ENCODE peak calls at places on chromosome 4, in nine cellular contexts. B is activated B cell treated with CpG ODN at 0.5 μM for 24 hours; H is endodermal cell; N is IMR-90; R is GM12865; L is CD4-positive, alpha-beta T cell; J is A549; I is psoas muscle; O is AG10803. U is an unnamed sample.

GRCh38 chr4:139603576-139604387 is 47.8 kb upstream of the SETD7 start:
- DNase-seq in B (no peak), H (peak), N (peak), R (peak), L (no peak), J (peak), I (no peak), O (peak), U (no peak)

GRCh38 chr4:2292679-2293108 is 30.8 kb upstream of the MXD4 start:
- DNase-seq in B (no peak), H (no peak), N (peak), R (no peak), L (no peak), J (no peak), I (no peak), O (peak), U (no peak)

GRCh38 chr4:80221161-80221560 is 23.9 kb downstream of the PRDM8 start:
- DNase-seq in B (no peak), H (no peak), N (peak), R (no peak), L (no peak), J (no peak), I (no peak), O (peak), U (no peak)

GRCh38 chr4:33649015-33649414 is 2595.3 kb downstream of the ARAP2 start:
- DNase-seq in B (no peak), H (peak), N (peak), R (no peak), L (no peak), J (no peak), I (no peak), O (peak), U (peak)

GRCh38 chr4:85734446-85734845 is 259.5 kb downstream of the ARHGAP24 start:
- DNase-seq in B (no peak), H (no peak), N (no peak), R (no peak), L (no peak), J (no peak), I (no peak), O (no peak), U (no peak)

GRCh38 chr4:74013269-74013668 is 14.8 kb upstream of the CXCL5 start:
- DNase-seq in B (no peak), H (no peak), N (no peak), R (no peak), L (no peak), J (no peak), I (no peak), O (no peak), U (no peak)

GRCh38 chr4:163542275-163542674 is 47.8 kb downstream of the TMA16 start:
- DNase-seq in B (no peak), H (no peak), N (peak), R (no peak), L (no peak), J (no peak), I (no peak), O (peak), U (no peak)

GRCh38 chr4:151442002-151442401 is 33.0 kb downstream of the FHIP1A start:
- DNase-seq in B (no peak), H (no peak), N (no peak), R (no peak), L (no peak), J (no peak), I (no peak), O (no peak), U (no peak)

GRCh38 chr4:138236035-138236434 is 6.1 kb downstream of the SLC7A11 start:
- DNase-seq in B (no peak), H (no peak), N (peak), R (no peak), L (no peak), J (no peak), I (no peak), O (no peak), U (no peak)

GRCh38 chr4:123396294-123397275 is at the start of gene SPRY1:
- DNase-seq in B (peak), H (peak), N (peak), R (peak), L (peak), J (peak), I (peak), O (peak), U (no peak)

GRCh38 chr4:123398151-123398802 is 1.7 kb downstream of the SPRY1 start:
- DNase-seq in B (peak), H (peak), N (peak), R (peak), L (peak), J (peak), I (peak), O (peak), U (no peak)

GRCh38 chr4:123397276-123398150 is 918 bp downstream of the SPRY1 start:
- DNase-seq in B (peak), H (peak), N (peak), R (peak), L (peak), J (no peak), I (peak), O (peak), U (no peak)

GRCh38 chr4:123399638-123400358 is 3.2 kb downstream of the SPRY1 start:
- DNase-seq in B (no peak), H (no peak), N (no peak), R (peak), L (no peak), J (no peak), I (peak), O (peak), U (no peak)

DNA sequence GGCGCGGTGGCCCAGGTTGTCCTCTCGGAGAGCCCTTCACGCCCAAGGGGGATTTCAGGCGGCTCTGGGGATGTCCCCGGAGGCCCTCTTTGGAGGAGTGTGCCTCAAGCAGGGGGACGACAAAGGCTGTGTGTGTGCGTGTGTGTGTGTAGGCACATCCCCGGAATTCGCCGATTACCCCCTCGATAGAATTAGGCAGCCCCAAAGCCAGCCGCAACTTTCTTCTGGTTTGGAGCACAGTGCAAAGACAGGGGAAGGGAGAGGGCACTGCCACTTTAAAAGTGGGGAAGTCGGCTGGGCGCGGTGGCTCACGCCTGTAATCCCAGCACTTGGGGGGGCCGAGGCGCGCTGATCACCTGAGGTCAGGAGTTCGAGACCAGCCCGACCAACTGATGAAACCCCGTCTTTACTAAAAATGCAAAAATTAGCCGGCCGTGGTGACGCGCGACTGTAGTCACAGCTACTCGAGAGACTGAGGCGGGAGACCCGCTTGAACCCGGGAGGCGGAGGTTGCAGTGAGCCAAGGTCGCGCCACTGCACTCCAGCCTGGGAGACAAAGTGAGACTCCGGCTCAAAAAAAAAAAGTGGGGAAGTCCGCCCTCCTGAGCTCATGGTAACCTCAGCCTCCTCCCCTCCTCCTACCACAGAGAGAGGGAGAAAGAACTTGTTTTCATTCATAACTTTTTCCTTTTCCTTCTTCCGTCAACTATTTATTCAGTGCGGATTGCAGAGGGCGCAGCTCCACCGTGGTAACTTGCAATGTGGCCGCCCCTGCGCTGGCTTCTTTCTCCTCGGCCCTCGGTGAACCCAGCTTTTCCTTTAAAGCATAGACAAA is 2.4 kb downstream of the SPRY1 start:
- DNase-seq in B (peak), H (peak), N (peak), R (peak), L (peak), J (peak), I (peak), O (peak), U (no peak)
- TF ChIP-seq CTCF in B (no peak), H (peak), N (peak), R (no peak), L (no peak), J (peak), I (no peak), O (peak), U (peak)

DNA sequence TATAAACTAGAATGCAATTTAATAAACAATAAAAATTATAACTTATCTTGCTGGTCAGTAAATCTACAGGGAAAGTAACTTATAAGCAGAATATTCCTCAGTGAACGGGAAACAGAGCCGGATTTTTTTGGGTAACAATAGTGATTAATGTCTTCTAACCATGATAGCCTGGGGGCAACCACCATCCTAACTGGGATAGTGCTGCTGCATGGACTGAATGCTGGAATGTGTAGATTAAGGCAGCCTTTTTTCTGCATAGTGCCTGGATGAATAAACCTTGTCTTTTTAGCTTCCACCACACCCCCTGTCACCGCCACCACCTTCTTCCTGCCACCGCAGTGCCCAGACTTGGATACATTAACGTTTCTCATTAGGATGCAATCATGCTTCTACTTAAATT is 83.6 kb upstream of the LNX1 start:
- DNase-seq in B (no peak), H (no peak), N (no peak), R (no peak), L (no peak), J (no peak), I (no peak), O (no peak), U (no peak)
- TF ChIP-seq CTCF in B (no peak), H (peak), N (no peak), R (no peak), L (no peak), J (no peak), I (no peak), O (no peak), U (no peak)

DNA sequence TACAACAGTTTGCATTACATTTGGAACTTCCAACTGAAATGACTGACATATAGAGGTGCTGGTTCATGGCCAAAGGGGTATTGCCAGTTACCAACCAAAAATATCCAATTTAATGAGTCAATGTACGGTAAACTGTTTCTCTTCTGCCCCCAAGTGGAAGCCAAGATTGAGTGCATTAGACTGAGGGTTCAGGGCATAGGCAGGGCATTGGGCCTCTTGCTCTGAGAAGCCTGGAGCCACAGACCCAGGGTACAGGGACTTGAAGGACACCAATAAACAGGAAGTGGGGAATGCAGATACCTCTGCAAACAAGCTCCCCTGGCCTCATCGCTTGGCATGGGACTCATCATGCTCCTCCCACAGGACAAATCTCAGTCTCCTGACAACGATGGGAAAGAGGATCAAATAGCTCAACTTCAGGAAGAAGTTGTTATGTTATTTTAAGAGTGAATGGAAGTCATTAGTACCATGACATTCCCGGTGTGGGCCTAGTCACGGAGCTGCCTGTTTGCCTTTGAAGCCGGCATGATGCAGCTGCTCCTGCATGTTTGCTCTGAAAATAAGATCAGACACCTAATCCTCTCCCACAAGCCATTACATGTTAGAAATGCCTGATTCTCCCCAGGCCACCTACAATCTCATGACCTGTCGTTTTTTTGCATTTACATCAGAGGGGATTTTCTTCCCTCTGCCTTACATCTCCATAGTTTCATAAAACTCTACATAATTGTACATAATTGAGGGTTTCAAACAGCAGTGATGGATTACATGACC is 224.2 kb downstream of the RCHY1 start:
- DNase-seq in B (no peak), H (peak), N (no peak), R (peak), L (no peak), J (no peak), I (no peak), O (no peak), U (no peak)
- TF ChIP-seq CTCF in B (peak), H (peak), N (peak), R (peak), L (no peak), J (no peak), I (peak), O (no peak), U (no peak)

DNA sequence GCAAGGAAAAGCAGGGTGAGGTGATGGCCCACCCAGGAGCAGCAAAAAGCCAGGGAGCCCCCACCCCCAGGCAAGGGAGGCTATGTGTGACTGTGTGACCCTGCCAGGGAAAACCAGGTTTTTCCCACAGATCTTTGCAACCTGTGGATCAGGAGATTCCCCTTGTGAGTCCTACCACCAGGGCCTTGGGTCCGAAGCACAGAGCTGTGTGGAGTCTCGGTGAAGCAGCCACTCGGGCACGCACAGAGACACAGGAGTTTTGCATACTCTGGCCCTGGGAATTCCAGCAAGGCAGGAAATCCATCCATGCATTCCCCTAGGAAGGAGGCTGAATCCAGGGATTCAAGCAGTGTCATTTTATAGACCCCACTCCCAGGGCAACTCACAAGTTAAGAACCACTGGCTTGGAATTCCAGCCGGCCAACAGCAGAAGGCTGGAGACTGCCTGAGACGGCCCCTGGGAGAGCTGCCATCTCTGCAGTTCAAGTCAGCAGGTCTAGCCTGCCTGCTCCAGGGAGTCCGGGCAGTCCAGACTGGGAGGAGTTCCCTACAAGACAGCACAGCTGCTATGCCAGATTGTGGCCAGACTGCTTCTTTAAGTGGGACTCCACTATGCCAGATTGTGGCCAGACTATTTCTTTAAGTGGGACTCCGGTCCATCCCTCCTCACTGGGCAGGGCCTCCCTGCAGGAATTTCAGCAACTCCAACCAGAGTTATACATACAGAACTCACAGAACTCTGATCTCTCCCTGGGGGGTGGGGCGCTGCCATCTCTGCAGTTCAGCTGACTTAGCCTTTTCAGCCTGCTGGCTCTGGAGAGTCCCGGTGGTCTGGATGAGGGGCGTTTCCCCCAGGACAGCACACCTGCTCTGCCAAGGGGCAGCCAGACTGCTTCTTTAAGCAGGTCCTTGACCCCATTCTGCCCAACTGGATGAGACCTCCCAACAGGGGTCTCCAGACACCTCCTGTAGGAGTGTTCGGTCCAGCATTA is 85.1 kb upstream of the ADAD1 start:
- DNase-seq in B (no peak), H (peak), N (no peak), R (no peak), L (no peak), J (no peak), I (no peak), O (peak), U (no peak)
- TF ChIP-seq CTCF in B (no peak), H (no peak), N (no peak), R (no peak), L (no peak), J (no peak), I (no peak), O (no peak), U (no peak)

GRCh38 chr4:11805837-11806236 is 377.1 kb upstream of the HS3ST1 start:
- DNase-seq in B (no peak), H (no peak), N (peak), R (peak), L (no peak), J (peak), I (no peak), O (no peak), U (no peak)
- TF ChIP-seq CTCF in B (no peak), H (peak), N (peak), R (peak), L (no peak), J (peak), I (no peak), O (no peak), U (no peak)

U was measured in AG09319.